ENCODE peak calls at places on chromosomes 13 and 19, in eight cellular contexts. Q is heart left ventricle, R is gastrocnemius medialis, U is right lobe of liver, E is body of pancreas, M is transverse colon, D is tibial nerve, S is HepG2. T is an unnamed sample.

GRCh38 chr19:55095260-55096060 is 19.8 kb downstream of the EPS8L1 start:
- DNase-seq in Q (no peak), R (no peak), U (no peak), E (no peak), M (no peak), D (no peak), S (no peak), T (peak; percentile 55)

GRCh38 chr19:58581227-58582141 is 8.3 kb upstream of the MZF1 start:
- DNase-seq in Q (peak; percentile 88), R (peak; percentile 76), U (peak; percentile 73), E (peak; percentile 85), M (peak; percentile 84), D (peak; percentile 89), S (peak; percentile 16), T (peak; percentile 89)

GRCh38 chr13:73593199-73593765 is 534.5 kb downstream of the KLF5 start:
- DNase-seq in Q (no peak), R (no peak), U (no peak), E (no peak), M (no peak), D (no peak), S (peak; percentile 5), T (no peak)

GRCh38 chr13:95188128-95188527 is 113.1 kb downstream of the ABCC4 start:
- DNase-seq in Q (no peak), R (peak; percentile 67), U (no peak), E (no peak), M (no peak), D (no peak), S (no peak), T (no peak)

GRCh38 chr19:33271246-33272021 is 30.9 kb downstream of the CEBPA start:
- DNase-seq in Q (no peak), R (no peak), U (peak; percentile 12), E (no peak), M (no peak), D (no peak), S (no peak), T (no peak)

GRCh38 chr13:30607908-30608307 is 9.8 kb upstream of the USPL1 start:
- DNase-seq in Q (no peak), R (peak; percentile 37), U (no peak), E (no peak), M (peak; percentile 57), D (no peak), S (no peak), T (no peak)

GRCh38 chr13:44790289-44790688 is 199.0 kb downstream of the NUFIP1 start:
- DNase-seq in Q (no peak), R (no peak), U (no peak), E (no peak), M (no peak), D (no peak), S (no peak), T (no peak)

GRCh38 chr19:55554749-55555152 is 9.4 kb upstream of the SBK3 start:
- DNase-seq in Q (no peak), R (peak; percentile 43), U (no peak), E (peak; percentile 16), M (no peak), D (no peak), S (peak; percentile 68), T (no peak)

GRCh38 chr19:13002389-13002898 is 7.2 kb downstream of the NFIX start:
- DNase-seq in Q (peak; percentile 79), R (peak; percentile 92), U (no peak), E (no peak), M (no peak), D (no peak), S (no peak), T (no peak)

GRCh38 chr19:38061294-38061693 is 154.3 kb downstream of the SIPA1L3 start:
- DNase-seq in Q (no peak), R (no peak), U (no peak), E (no peak), M (no peak), D (no peak), S (no peak), T (no peak)

GRCh38 chr19:12318782-12319413 is 14.5 kb downstream of the ZNF563 start:
- DNase-seq in Q (no peak), R (no peak), U (no peak), E (no peak), M (no peak), D (no peak), S (no peak), T (no peak)

GRCh38 chr13:95948646-95949045 is 104.6 kb downstream of the UGGT2 start:
- DNase-seq in Q (no peak), R (no peak), U (no peak), E (no peak), M (no peak), D (no peak), S (no peak), T (no peak)

GRCh38 chr13:107765724-107766436 is 449.5 kb downstream of the LIG4 start:
- DNase-seq in Q (no peak), R (no peak), U (no peak), E (no peak), M (no peak), D (no peak), S (no peak), T (no peak)

GRCh38 chr13:50355797-50356196 is 340.6 kb downstream of the KCNRG start:
- DNase-seq in Q (no peak), R (no peak), U (no peak), E (no peak), M (no peak), D (no peak), S (no peak), T (no peak)

GRCh38 chr19:35290381-35291135 is 1.4 kb upstream of the MAG start:
- DNase-seq in Q (no peak), R (no peak), U (no peak), E (no peak), M (no peak), D (no peak), S (no peak), T (no peak)
- H3K27ac ChIP-seq in Q (no peak overlapping the region), R (no peak overlapping the region), U (no peak overlapping the region), E (no peak overlapping the region), M (no peak overlapping the region), D (peak overlapping the region; percentile 81), S (no peak overlapping the region), T (no peak overlapping the region)

GRCh38 chr19:44204772-44205171 is 7.6 kb upstream of the ZNF227 start:
- DNase-seq in Q (no peak), R (no peak), U (no peak), E (no peak), M (no peak), D (no peak), S (no peak), T (no peak)

GRCh38 chr19:44202470-44202869 is 9.9 kb upstream of the ZNF227 start:
- DNase-seq in Q (no peak), R (no peak), U (no peak), E (no peak), M (no peak), D (no peak), S (no peak), T (no peak)

GRCh38 chr19:44212250-44212864 is at the start of gene ZNF227:
- DNase-seq in Q (peak; percentile 95), R (peak; percentile 92), U (peak; percentile 91), E (peak; percentile 94), M (peak; percentile 91), D (peak; percentile 87), S (peak; percentile 93), T (peak; percentile 95)

GRCh38 chr19:44202974-44203373 is 9.4 kb upstream of the ZNF227 start:
- DNase-seq in Q (no peak), R (no peak), U (no peak), E (no peak), M (no peak), D (no peak), S (no peak), T (no peak)

GRCh38 chr19:44207126-44207803 is 5.1 kb upstream of the ZNF227 start:
- DNase-seq in Q (peak; percentile 94), R (peak; percentile 84), U (peak; percentile 86), E (peak; percentile 91), M (peak; percentile 90), D (peak; percentile 85), S (peak; percentile 94), T (peak; percentile 92)
- TF ChIP-seq POLR2A in Q (no peak), R (peak; percentile 28), U (peak; percentile 15), E (peak; percentile 29), M (no peak), D (peak; percentile 8), S (peak; percentile 68), T (no peak)

DNA sequence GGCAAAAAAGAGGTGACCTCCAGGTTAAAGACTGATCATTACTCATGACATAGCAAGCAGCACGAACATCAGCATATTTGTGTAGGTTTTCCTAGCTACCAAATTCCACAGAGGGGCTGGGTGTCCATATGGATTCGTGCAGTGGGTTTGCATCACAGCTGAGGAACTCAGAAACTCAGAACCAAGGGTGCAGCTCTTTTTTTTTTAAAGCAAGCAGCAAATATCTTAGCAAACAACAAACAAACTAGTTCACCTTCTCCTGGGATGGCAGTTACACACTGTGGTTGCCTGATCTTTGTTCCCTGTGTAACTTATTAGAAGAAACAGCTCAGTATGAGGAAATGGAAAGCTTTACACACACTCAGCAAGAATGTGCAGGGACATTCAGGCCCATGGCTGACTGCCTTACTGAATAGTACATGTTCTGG is 4.1 kb downstream of the NDFIP2 start:
- DNase-seq in Q (no peak), R (peak; percentile 35), U (peak; percentile 23), E (peak; percentile 80), M (peak; percentile 56), D (no peak), S (peak; percentile 70), T (no peak)
- H3K4me1 ChIP-seq in Q (no peaks in the 10 kb centered on the region), R (peaks cover 50% of the 10 kb centered on the region), U (peaks cover 24% of the 10 kb centered on the region), E (peaks cover 59% of the 10 kb centered on the region), M (peaks cover 27% of the 10 kb centered on the region), D (peaks cover 12% of the 10 kb centered on the region), S (peaks cover 55% of the 10 kb centered on the region), T (no peaks in the 10 kb centered on the region)

GRCh38 chr19:29609636-29610035 is 3.6 kb downstream of the POP4 start:
- DNase-seq in Q (no peak), R (no peak), U (no peak), E (no peak), M (no peak), D (no peak), S (no peak), T (no peak)

GRCh38 chr19:29612801-29613595 is 6.9 kb downstream of the POP4 start:
- DNase-seq in Q (no peak), R (no peak), U (no peak), E (no peak), M (no peak), D (no peak), S (no peak), T (peak; percentile 87)

GRCh38 chr19:29612121-29612520 is 6.0 kb downstream of the POP4 start:
- DNase-seq in Q (no peak), R (no peak), U (no peak), E (no peak), M (no peak), D (no peak), S (no peak), T (no peak)

GRCh38 chr19:29610213-29610573 is 4.1 kb downstream of the POP4 start:
- DNase-seq in Q (peak; percentile 33), R (no peak), U (peak; percentile 35), E (no peak), M (no peak), D (no peak), S (no peak), T (no peak)

DNA sequence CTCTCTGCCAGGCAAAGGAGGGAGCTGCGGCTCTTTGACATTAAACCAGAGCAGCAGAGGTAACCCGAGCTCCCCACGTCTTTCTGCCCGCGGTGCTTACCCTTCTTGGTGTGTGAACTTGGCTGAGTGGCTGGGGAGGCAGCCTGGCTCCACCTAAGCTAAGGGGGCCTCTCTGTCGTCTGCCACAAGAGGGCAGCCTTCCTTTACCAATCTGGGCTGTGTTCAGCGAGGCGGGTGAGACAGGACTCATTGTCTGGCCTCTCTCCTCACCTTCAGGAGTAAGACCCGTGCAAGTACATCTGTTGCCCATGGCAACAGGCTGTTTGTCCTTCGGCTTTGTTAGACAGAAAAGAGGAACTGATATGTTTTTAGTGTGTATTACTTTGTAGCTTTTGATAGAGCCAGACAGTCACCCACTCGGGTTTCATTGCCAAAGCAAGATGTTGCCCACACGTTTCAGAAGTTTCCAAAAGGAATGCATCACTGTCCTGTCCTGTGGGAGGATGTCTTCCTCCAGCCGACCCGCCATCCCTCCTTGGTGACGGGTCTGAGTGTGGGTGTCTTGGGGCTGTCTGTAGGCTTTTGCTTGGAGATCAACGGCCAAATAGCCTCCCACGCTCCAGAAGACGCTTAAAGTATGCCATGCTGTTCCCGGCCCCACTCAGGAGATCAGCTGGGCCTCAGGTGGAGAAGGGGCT is 4.6 kb downstream of the POP4 start:
- DNase-seq in Q (peak; percentile 85), R (peak; percentile 88), U (peak; percentile 82), E (peak; percentile 84), M (peak; percentile 80), D (peak; percentile 89), S (peak; percentile 64), T (peak; percentile 96)
- H3K27ac ChIP-seq in Q (no peak overlapping the region), R (peak overlapping the region; percentile 51), U (no peak overlapping the region), E (no peak overlapping the region), M (no peak overlapping the region), D (peak overlapping the region; percentile 27), S (no peak overlapping the region), T (peak overlapping the region; percentile 7)